ENCODE peak calls at places on chromosomes 7 and 10, in six cellular contexts. G, M, J, R, E and U are unnamed samples.

GRCh38 chr10:119281581-119282071 is 74.3 kb downstream of the GRK5 start:
- DNase-seq in G (no peak), M (peak; percentile 90), J (no peak), R (peak; percentile 24), E (no peak), U (no peak)

GRCh38 chr10:34083567-34083966 is 731.5 kb downstream of the PARD3 start:
- DNase-seq in G (no peak), M (no peak), J (no peak), R (no peak), E (no peak), U (no peak)

GRCh38 chr10:104680467-104681401 is 39.6 kb downstream of the SORCS3 start:
- DNase-seq in G (no peak), M (peak; percentile 82), J (peak; percentile 61), R (no peak), E (peak; percentile 49), U (no peak)

GRCh38 chr7:45174966-45175765 is 17.6 kb downstream of the RAMP3 start:
- DNase-seq in G (no peak), M (no peak), J (peak; percentile 20), R (no peak), E (no peak), U (no peak)

GRCh38 chr7:106190589-106191330 is 78.6 kb upstream of the SYPL1 start:
- DNase-seq in G (no peak), M (no peak), J (no peak), R (no peak), E (no peak), U (no peak)

GRCh38 chr7:67406941-67407340 is 410.3 kb downstream of the TYW1 start:
- DNase-seq in G (no peak), M (no peak), J (no peak), R (no peak), E (no peak), U (no peak)

GRCh38 chr7:285731-286130 is 4.2 kb upstream of the FOXL3 start:
- DNase-seq in G (no peak), M (no peak), J (peak; percentile 27), R (no peak), E (no peak), U (no peak)

GRCh38 chr10:29619273-29619672 is 15.5 kb downstream of the SVIL start:
- DNase-seq in G (peak; percentile 41), M (no peak), J (no peak), R (peak; percentile 58), E (no peak), U (no peak)

GRCh38 chr7:118449797-118450196 is 225.3 kb downstream of the ANKRD7 start:
- DNase-seq in G (no peak), M (no peak), J (no peak), R (no peak), E (no peak), U (no peak)

GRCh38 chr7:151244156-151244870 is 4.2 kb downstream of the SMARCD3 start:
- DNase-seq in G (peak; percentile 30), M (peak; percentile 93), J (no peak), R (no peak), E (peak; percentile 66), U (peak; percentile 52)

GRCh38 chr7:151246161-151247015 is 2.1 kb downstream of the SMARCD3 start:
- DNase-seq in G (no peak), M (peak; percentile 31), J (no peak), R (no peak), E (no peak), U (no peak)

GRCh38 chr7:151244871-151245346 is 3.6 kb downstream of the SMARCD3 start:
- DNase-seq in G (no peak), M (peak; percentile 76), J (no peak), R (no peak), E (no peak), U (no peak)

GRCh38 chr7:151247016-151247580 is 1.4 kb downstream of the SMARCD3 start:
- DNase-seq in G (no peak), M (peak; percentile 42), J (no peak), R (no peak), E (no peak), U (no peak)

GRCh38 chr7:151245360-151246160 is 2.9 kb downstream of the SMARCD3 start:
- DNase-seq in G (no peak), M (peak; percentile 97), J (no peak), R (no peak), E (peak; percentile 74), U (no peak)
- TF ChIP-seq CTCF in G (peak; percentile 89), M (peak; percentile 62), J (peak; percentile 49), R (peak; percentile 19), E (peak; percentile 79), U (peak; percentile 53)

GRCh38 chr7:74307738-74308505 is 18.7 kb downstream of the CLIP2 start:
- DNase-seq in G (no peak), M (peak; percentile 28), J (no peak), R (no peak), E (no peak), U (no peak)

GRCh38 chr7:74306737-74307469 is 17.7 kb downstream of the CLIP2 start:
- DNase-seq in G (peak; percentile 60), M (peak; percentile 64), J (peak; percentile 61), R (peak; percentile 71), E (no peak), U (peak; percentile 43)

GRCh38 chr7:74304550-74304949 is 15.3 kb downstream of the CLIP2 start:
- DNase-seq in G (no peak), M (no peak), J (no peak), R (no peak), E (no peak), U (no peak)

GRCh38 chr7:74302745-74303221 is 13.6 kb downstream of the CLIP2 start:
- DNase-seq in G (no peak), M (peak; percentile 64), J (no peak), R (no peak), E (no peak), U (no peak)

DNA sequence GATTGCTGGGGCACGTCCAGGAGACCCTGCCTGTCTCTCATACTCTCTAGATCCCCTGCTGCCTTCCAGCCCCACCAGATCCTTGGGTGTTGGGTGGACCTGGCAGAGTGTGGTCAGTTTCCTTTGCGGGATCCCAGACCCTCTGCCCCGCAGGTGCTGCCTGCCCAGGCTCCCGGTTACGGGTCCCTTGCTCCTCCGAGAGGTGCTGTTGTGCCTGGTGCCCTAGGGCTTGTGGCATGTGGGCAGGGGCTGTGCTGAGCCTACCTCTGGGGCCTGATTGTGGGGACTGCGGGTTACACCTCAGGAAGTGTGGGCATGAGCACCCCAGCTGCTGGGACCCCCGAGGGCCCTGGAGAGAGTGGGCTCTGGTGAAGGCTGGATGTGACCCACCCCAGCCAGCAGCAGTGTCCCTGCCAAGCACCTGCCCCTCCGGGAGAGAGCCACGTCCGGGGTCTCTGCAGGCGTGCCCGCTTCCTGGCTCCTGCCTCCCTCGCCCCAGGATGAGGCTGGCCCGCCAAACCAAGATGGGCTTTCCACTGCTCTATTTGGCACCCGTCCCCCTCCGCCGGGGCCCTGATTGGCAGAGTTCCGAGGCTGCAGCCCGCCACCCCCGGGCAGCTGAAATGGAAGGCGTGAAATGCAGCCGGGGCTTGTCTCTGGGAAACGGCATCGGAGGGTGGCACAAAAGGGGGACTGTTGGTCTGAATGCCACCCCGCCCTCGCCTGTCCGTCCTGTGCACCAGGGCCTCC is 17.0 kb downstream of the CLIP2 start:
- DNase-seq in G (no peak), M (peak; percentile 48), J (no peak), R (no peak), E (no peak), U (no peak)
- TF ChIP-seq CTCF in G (no peak), M (no peak), J (no peak), R (no peak), E (no peak), U (no peak)

DNA sequence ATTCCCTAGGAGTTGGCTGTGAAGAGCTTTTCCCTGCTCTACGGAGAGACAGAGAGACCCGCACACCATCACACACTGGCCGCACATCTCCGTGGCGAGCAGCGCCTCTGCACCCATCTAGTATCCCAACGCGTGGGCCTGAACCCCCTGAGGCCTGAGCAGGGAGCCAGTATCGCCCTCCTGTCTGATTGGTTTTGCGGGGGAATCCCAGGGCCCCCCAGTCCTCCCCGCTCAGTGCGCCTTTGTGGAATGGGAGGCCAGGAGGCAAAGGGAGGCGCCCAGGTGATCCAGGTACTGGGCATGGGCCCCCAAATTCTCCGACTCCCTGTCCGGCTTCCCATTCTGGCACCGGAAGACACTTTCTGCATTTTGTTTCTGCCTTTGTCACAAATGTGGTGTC is 344.3 kb downstream of the GLRX3 start:
- DNase-seq in G (no peak), M (no peak), J (no peak), R (no peak), E (no peak), U (no peak)
- TF ChIP-seq CTCF in G (no peak), M (no peak), J (no peak), R (no peak), E (no peak), U (no peak)

GRCh38 chr10:83371696-83372490 is 767.4 kb upstream of the GHITM start:
- DNase-seq in G (no peak), M (no peak), J (no peak), R (no peak), E (no peak), U (no peak)

GRCh38 chr10:83372646-83373045 is 766.7 kb upstream of the GHITM start:
- DNase-seq in G (no peak), M (no peak), J (no peak), R (no peak), E (no peak), U (peak; percentile 0)

GRCh38 chr10:83374741-83375140 is 764.6 kb upstream of the GHITM start:
- DNase-seq in G (no peak), M (no peak), J (no peak), R (no peak), E (no peak), U (no peak)

GRCh38 chr10:83375274-83375673 is 764.0 kb upstream of the GHITM start:
- DNase-seq in G (no peak), M (no peak), J (no peak), R (no peak), E (no peak), U (no peak)

DNA sequence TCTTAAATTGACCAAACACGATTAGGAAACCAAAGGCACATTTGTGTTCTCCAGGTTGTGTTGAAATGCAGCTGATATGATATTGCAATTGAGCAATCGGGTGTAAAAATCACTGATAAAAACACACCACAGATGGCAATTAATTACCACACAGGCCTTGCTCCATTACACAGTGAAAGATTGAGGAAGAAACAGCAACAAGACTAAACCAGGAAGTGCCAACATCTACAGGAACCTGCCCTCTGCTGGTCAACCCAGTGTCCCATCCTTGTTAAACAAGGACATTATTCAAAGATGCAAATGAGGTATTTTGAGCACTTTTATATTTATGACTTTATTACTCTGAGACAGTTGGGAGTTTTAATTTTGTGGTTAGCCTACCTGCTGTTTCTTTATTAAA is 765.6 kb upstream of the GHITM start:
- DNase-seq in G (no peak), M (peak; percentile 20), J (no peak), R (no peak), E (no peak), U (peak; percentile 1)
- TF ChIP-seq CTCF in G (peak; percentile 21), M (peak; percentile 64), J (no peak), R (peak; percentile 32), E (no peak), U (peak; percentile 13)